ENCODE peak calls at places on chromosomes 12 and 14, in six cellular contexts. One of them, this sample, is unnamed. For H3K9me3, the result is how much of the 10 kb centered on the place peaks cover.

GRCh38 chr14:101410126-101410525 is 151.2 kb upstream of the DIO3 start:
- DNase-seq in IMR-90: no peak
- DNase-seq in H9: no peak
- DNase-seq in H1: no peak
- DNase-seq in neuronal stem cell: no peak
- DNase-seq in trophoblast cell: no peak
- DNase-seq in this sample: no peak

GRCh38 chr12:89706551-89707348 is 1.9 kb downstream of the ATP2B1 start:
- DNase-seq in H9: no peak
- DNase-seq in IMR-90: peak
- DNase-seq in trophoblast cell: no peak
- DNase-seq in neuronal stem cell: peak
- DNase-seq in H1: no peak
- DNase-seq in this sample: peak

GRCh38 chr12:27525373-27525772 is 1.4 kb downstream of the PPFIBP1 start:
- DNase-seq in H9: peak
- DNase-seq in trophoblast cell: peak
- DNase-seq in IMR-90: peak
- DNase-seq in H1: no peak
- DNase-seq in neuronal stem cell: no peak
- DNase-seq in this sample: peak

GRCh38 chr12:754871-755562 is 2.6 kb downstream of the WNK1 start:
- DNase-seq in trophoblast cell: peak
- DNase-seq in H9: no peak
- DNase-seq in IMR-90: peak
- DNase-seq in neuronal stem cell: no peak
- DNase-seq in H1: no peak
- DNase-seq in this sample: peak

GRCh38 chr12:87491598-87491997 is 537.6 kb downstream of the C12orf50 start:
- DNase-seq in H9: no peak
- DNase-seq in trophoblast cell: peak
- DNase-seq in H1: no peak
- DNase-seq in IMR-90: no peak
- DNase-seq in neuronal stem cell: no peak
- DNase-seq in this sample: no peak

GRCh38 chr12:132557969-132558856 is 52.2 kb downstream of the LRCOL1 start:
- DNase-seq in neuronal stem cell: no peak
- DNase-seq in trophoblast cell: peak
- DNase-seq in H1: no peak
- DNase-seq in IMR-90: no peak
- DNase-seq in H9: no peak
- DNase-seq in this sample: no peak

GRCh38 chr12:89345376-89345775 is 6.9 kb downstream of the DUSP6 start:
- DNase-seq in H1: no peak
- DNase-seq in neuronal stem cell: no peak
- DNase-seq in H9: no peak
- DNase-seq in trophoblast cell: no peak
- DNase-seq in IMR-90: no peak
- DNase-seq in this sample: no peak

GRCh38 chr12:131583085-131583712 is 127.7 kb upstream of the SFSWAP start:
- DNase-seq in neuronal stem cell: no peak
- DNase-seq in IMR-90: no peak
- DNase-seq in H1: no peak
- DNase-seq in H9: no peak
- DNase-seq in trophoblast cell: no peak
- DNase-seq in this sample: no peak

GRCh38 chr14:104393898-104394605 is 185.5 kb upstream of the C14orf180 start:
- DNase-seq in IMR-90: no peak
- DNase-seq in H9: peak
- DNase-seq in trophoblast cell: no peak
- DNase-seq in neuronal stem cell: no peak
- DNase-seq in H1: no peak
- DNase-seq in this sample: no peak

GRCh38 chr12:47975816-47976215 is 12.4 kb downstream of the TMEM106C start:
- DNase-seq in neuronal stem cell: no peak
- DNase-seq in trophoblast cell: no peak
- DNase-seq in H9: no peak
- DNase-seq in H1: no peak
- DNase-seq in IMR-90: no peak
- DNase-seq in this sample: no peak

GRCh38 chr12:68166317-68166830 is 6.8 kb upstream of the IFNG start:
- DNase-seq in H9: no peak
- DNase-seq in trophoblast cell: no peak
- DNase-seq in IMR-90: no peak
- DNase-seq in neuronal stem cell: no peak
- DNase-seq in H1: no peak
- DNase-seq in this sample: no peak

GRCh38 chr12:19186722-19187661 is 57.5 kb downstream of the PLEKHA5 start:
- DNase-seq in IMR-90: peak
- DNase-seq in H9: no peak
- DNase-seq in trophoblast cell: peak
- DNase-seq in neuronal stem cell: peak
- DNase-seq in H1: no peak
- DNase-seq in this sample: peak

GRCh38 chr14:31937730-31938346 is 139.3 kb upstream of the ARHGAP5 start:
- DNase-seq in IMR-90: peak
- DNase-seq in neuronal stem cell: no peak
- DNase-seq in H9: no peak
- DNase-seq in trophoblast cell: peak
- DNase-seq in H1: no peak
- DNase-seq in this sample: peak

GRCh38 chr12:21065845-21066244 is 65.1 kb upstream of the SLCO1B1 start:
- DNase-seq in IMR-90: no peak
- DNase-seq in trophoblast cell: no peak
- DNase-seq in H1: no peak
- DNase-seq in neuronal stem cell: no peak
- DNase-seq in H9: no peak
- DNase-seq in this sample: no peak

GRCh38 chr12:16610006-16610520 is 4.1 kb upstream of the LMO3 start:
- DNase-seq in H1: no peak
- DNase-seq in neuronal stem cell: no peak
- DNase-seq in H9: no peak
- DNase-seq in trophoblast cell: no peak
- DNase-seq in IMR-90: no peak
- DNase-seq in this sample: no peak

GRCh38 chr14:36553650-36554260 is 28.7 kb downstream of the NKX2-8 start:
- DNase-seq in IMR-90: peak
- DNase-seq in trophoblast cell: peak
- DNase-seq in H1: no peak
- DNase-seq in neuronal stem cell: peak
- DNase-seq in H9: no peak
- DNase-seq in this sample: peak

GRCh38 chr12:56723889-56724659 is 1.0 kb downstream of the NACA start:
- DNase-seq in H1: no peak
- DNase-seq in IMR-90: peak
- DNase-seq in trophoblast cell: peak
- DNase-seq in H9: no peak
- DNase-seq in neuronal stem cell: no peak
- DNase-seq in this sample: peak

GRCh38 chr14:27370775-27371174 is 772.9 kb upstream of the NOVA1 start:
- DNase-seq in H9: no peak
- DNase-seq in IMR-90: no peak
- DNase-seq in trophoblast cell: no peak
- DNase-seq in neuronal stem cell: no peak
- DNase-seq in H1: no peak
- DNase-seq in this sample: no peak

GRCh38 chr14:27367345-27367744 is 769.5 kb upstream of the NOVA1 start:
- DNase-seq in neuronal stem cell: no peak
- DNase-seq in H9: no peak
- DNase-seq in IMR-90: no peak
- DNase-seq in H1: no peak
- DNase-seq in trophoblast cell: no peak
- DNase-seq in this sample: no peak

GRCh38 chr14:27371209-27371608 is 773.4 kb upstream of the NOVA1 start:
- DNase-seq in H1: no peak
- DNase-seq in trophoblast cell: no peak
- DNase-seq in IMR-90: no peak
- DNase-seq in neuronal stem cell: no peak
- DNase-seq in H9: no peak
- DNase-seq in this sample: no peak

GRCh38 chr14:27371868-27372267 is 774.0 kb upstream of the NOVA1 start:
- DNase-seq in trophoblast cell: no peak
- DNase-seq in H9: no peak
- DNase-seq in neuronal stem cell: no peak
- DNase-seq in H1: no peak
- DNase-seq in IMR-90: no peak
- DNase-seq in this sample: no peak

DNA sequence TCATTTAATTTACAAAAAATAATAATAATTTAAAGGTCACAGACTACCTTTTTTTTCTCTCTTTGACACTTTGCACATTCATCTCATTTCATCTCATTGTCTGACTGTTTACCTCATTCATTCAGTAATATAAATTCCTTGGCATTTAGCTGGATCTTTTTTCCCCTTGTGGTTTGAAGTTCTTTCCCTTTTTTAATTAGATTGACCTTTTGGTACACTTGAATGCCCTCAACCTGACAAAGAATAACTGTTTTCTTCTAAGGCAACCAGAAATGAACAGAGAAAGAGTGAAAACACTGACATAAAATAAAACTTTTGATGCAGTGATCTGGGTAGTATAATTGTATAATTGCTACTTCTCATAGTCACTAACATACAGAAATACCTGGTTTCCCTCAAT is 774.9 kb upstream of the NOVA1 start:
- DNase-seq in IMR-90: no peak
- DNase-seq in H1: no peak
- DNase-seq in trophoblast cell: no peak
- DNase-seq in neuronal stem cell: no peak
- DNase-seq in H9: no peak
- DNase-seq in this sample: no peak
- H3K9me3 ChIP-seq in IMR-90: under half
- H3K9me3 ChIP-seq in H1: under half
- H3K9me3 ChIP-seq in trophoblast cell: under half
- H3K9me3 ChIP-seq in neuronal stem cell: under half
- H3K9me3 ChIP-seq in H9: under half
- H3K9me3 ChIP-seq in this sample: under half

GRCh38 chr14:80942158-80942738 is 710 bp upstream of the CEP128 start:
- DNase-seq in H1: no peak
- DNase-seq in trophoblast cell: peak
- DNase-seq in neuronal stem cell: peak
- DNase-seq in IMR-90: no peak
- DNase-seq in H9: no peak
- DNase-seq in this sample: no peak
- H4K8ac ChIP-seq in H1: no peak
- H4K8ac ChIP-seq in trophoblast cell: peak
- H4K8ac ChIP-seq in neuronal stem cell: no peak
- H4K8ac ChIP-seq in IMR-90: peak
- H4K8ac ChIP-seq in H9: no peak
- H4K8ac ChIP-seq in this sample: peak

DNA sequence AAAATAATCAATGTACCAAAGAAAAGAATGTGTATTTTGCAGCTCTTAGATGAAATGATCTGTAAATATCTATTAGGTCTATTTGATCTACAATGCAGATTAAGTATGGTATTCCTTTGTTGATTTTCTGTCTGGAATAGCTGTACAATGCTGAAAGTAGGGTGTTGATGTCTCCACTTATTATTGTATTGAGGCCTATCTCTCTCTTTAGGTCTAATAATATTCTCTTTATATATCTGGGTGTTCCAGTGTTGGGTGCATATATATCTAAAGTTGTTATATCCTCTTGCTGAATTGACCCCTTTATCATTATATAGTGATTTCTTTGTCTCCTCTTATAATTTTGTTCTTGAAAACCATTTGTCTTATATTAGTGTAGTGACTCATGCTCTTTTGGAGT is 885.5 kb upstream of the FOXG1 start:
- DNase-seq in neuronal stem cell: no peak
- DNase-seq in H9: no peak
- DNase-seq in trophoblast cell: no peak
- DNase-seq in IMR-90: no peak
- DNase-seq in H1: no peak
- DNase-seq in this sample: no peak
- H3K14ac ChIP-seq in neuronal stem cell: no peak
- H3K14ac ChIP-seq in H9: no peak
- H3K14ac ChIP-seq in trophoblast cell: no peak
- H3K14ac ChIP-seq in IMR-90: no peak
- H3K14ac ChIP-seq in H1: no peak
- H3K14ac ChIP-seq in this sample: no peak

DNA sequence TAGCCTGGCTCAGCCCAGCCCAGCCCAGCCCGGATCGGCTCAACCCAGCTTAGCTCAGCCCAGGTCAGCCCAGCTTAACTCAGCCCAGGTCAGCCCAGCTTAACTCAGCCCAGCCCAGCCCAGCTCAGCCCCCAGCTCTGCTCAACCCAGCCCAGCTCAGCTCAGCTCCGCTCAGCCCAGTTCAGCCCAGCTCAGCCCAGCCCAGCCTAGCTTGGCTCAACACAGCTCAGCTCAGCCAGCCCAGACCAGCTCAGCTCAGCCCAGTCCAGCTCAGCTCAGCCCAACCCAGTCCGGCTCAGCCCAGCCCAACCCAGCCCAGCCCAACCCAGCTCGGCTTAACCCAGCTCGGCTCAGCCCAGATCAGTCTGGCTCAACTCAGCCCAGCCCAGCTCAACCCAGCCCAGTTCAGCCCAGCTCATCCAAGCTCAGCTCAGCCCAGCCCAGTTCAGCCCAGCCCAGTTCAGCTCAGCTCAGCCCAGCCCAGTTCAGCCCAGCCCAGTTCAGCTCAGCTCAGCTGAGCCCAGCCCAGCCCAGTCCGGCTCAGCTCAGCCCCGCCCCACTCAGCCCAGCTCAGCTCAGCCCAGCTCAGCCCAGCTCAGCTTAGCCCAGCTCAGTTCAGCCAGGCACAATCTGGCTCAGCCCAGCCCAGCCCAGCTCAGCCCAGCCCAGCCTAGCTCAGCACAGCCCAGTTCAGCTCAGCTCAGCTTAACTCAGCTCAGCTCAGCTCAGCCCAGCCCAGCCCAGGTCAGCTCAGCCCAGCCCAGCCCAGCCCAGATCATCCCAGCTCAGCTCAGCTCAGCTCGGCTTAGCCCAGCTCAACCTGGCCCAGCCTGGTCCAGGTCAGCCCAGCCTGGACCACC is 331.7 kb downstream of the TMEM121 start:
- DNase-seq in neuronal stem cell: no peak
- DNase-seq in IMR-90: no peak
- DNase-seq in trophoblast cell: no peak
- DNase-seq in H1: no peak
- DNase-seq in H9: peak
- DNase-seq in this sample: no peak
- H3K9me3 ChIP-seq in neuronal stem cell: half or more
- H3K9me3 ChIP-seq in IMR-90: half or more
- H3K9me3 ChIP-seq in trophoblast cell: half or more
- H3K9me3 ChIP-seq in H1: half or more
- H3K9me3 ChIP-seq in H9: half or more
- H3K9me3 ChIP-seq in this sample: under half

This sample was measured in mesenchymal stem cell.